ENCODE peak calls at places on chromosomes 2 and 18, in nine cellular contexts. X, M, R, O, S, Y, V, E and K are unnamed samples.

GRCh38 chr2:127275789-127276188 is 18.2 kb downstream of the ERCC3 start:
- DNase-seq in X (no peak), M (no peak), R (no peak), O (no peak), S (no peak), Y (peak), V (no peak), E (no peak), K (no peak)

GRCh38 chr2:212998629-212999359 is 152.6 kb downstream of the IKZF2 start:
- DNase-seq in X (no peak), M (no peak), R (no peak), O (no peak), S (no peak), Y (no peak), V (no peak), E (no peak), K (no peak)

GRCh38 chr2:173079968-173080860 is 4.6 kb downstream of the MAP3K20 start:
- DNase-seq in X (no peak), M (no peak), R (no peak), O (no peak), S (no peak), Y (no peak), V (peak), E (no peak), K (no peak)

GRCh38 chr2:174877796-174878195 is 113.5 kb upstream of the CHRNA1 start:
- DNase-seq in X (no peak), M (no peak), R (no peak), O (no peak), S (no peak), Y (no peak), V (no peak), E (no peak), K (no peak)

GRCh38 chr2:189580662-189581353 is at the start of gene SLC40A1:
- DNase-seq in X (peak), M (peak), R (peak), O (peak), S (peak), Y (no peak), V (no peak), E (no peak), K (no peak)

GRCh38 chr2:71604709-71605085 is 151.3 kb downstream of the DYSF start:
- DNase-seq in X (no peak), M (no peak), R (no peak), O (peak), S (no peak), Y (no peak), V (no peak), E (no peak), K (no peak)

GRCh38 chr2:208531361-208531760 is 124.8 kb downstream of the PTH2R start:
- DNase-seq in X (no peak), M (no peak), R (no peak), O (no peak), S (no peak), Y (no peak), V (no peak), E (no peak), K (no peak)

GRCh38 chr2:128385365-128385764 is 66.7 kb upstream of the HS6ST1 start:
- DNase-seq in X (no peak), M (no peak), R (no peak), O (no peak), S (no peak), Y (no peak), V (no peak), E (no peak), K (no peak)

GRCh38 chr18:38019292-38019691 is 453.7 kb upstream of the CELF4 start:
- DNase-seq in X (no peak), M (no peak), R (no peak), O (no peak), S (no peak), Y (no peak), V (no peak), E (no peak), K (no peak)

GRCh38 chr2:143171817-143172216 is 42.6 kb downstream of the ARHGAP15 start:
- DNase-seq in X (no peak), M (no peak), R (no peak), O (no peak), S (no peak), Y (no peak), V (peak), E (no peak), K (no peak)

GRCh38 chr2:27831279-27832050 is 58.7 kb downstream of the RBKS start:
- DNase-seq in X (no peak), M (no peak), R (no peak), O (no peak), S (no peak), Y (no peak), V (no peak), E (no peak), K (no peak)

GRCh38 chr2:31523871-31524492 is 56.8 kb downstream of the SRD5A2 start:
- DNase-seq in X (peak), M (peak), R (peak), O (no peak), S (peak), Y (no peak), V (peak), E (peak), K (peak)

GRCh38 chr2:156340818-156341481 is 8.4 kb upstream of the NR4A2 start:
- DNase-seq in X (no peak), M (no peak), R (peak), O (no peak), S (no peak), Y (no peak), V (peak), E (no peak), K (no peak)

GRCh38 chr2:160583162-160583522 is 89.5 kb upstream of the RBMS1 start:
- DNase-seq in X (no peak), M (peak), R (no peak), O (no peak), S (no peak), Y (no peak), V (no peak), E (no peak), K (no peak)

GRCh38 chr2:47173986-47174730 is 19.1 kb upstream of the STPG4 start:
- DNase-seq in X (no peak), M (no peak), R (no peak), O (no peak), S (no peak), Y (no peak), V (peak), E (no peak), K (no peak)

GRCh38 chr2:21041462-21041861 is 2.4 kb downstream of the APOB start:
- DNase-seq in X (no peak), M (no peak), R (no peak), O (no peak), S (no peak), Y (no peak), V (no peak), E (no peak), K (no peak)

GRCh38 chr18:21820035-21820810 is 79.6 kb downstream of the MIB1 start:
- DNase-seq in X (no peak), M (no peak), R (no peak), O (no peak), S (no peak), Y (no peak), V (peak), E (no peak), K (no peak)

GRCh38 chr2:241788572-241788971 is 11.9 kb downstream of the GAL3ST2 start:
- DNase-seq in X (no peak), M (no peak), R (no peak), O (no peak), S (no peak), Y (no peak), V (peak), E (no peak), K (no peak)